ENCODE peak calls at places on chromosome 20, in four cellular contexts. D is HepG2, S is spleen, M is HCT116. X is an unnamed sample. For H3K9me3, the result is how much of the 10 kb centered on the place peaks cover.

GRCh38 chr20:22354647-22355046 is 229.7 kb downstream of the FOXA2 start:
- DNase-seq in M (no peak), S (no peak), D (no peak), X (no peak)

GRCh38 chr20:24796236-24796635 is 152.8 kb upstream of the CST7 start:
- DNase-seq in S (peak), M (no peak), D (no peak), X (no peak)

GRCh38 chr20:36585410-36586125 is 12.2 kb downstream of the TGIF2 start:
- DNase-seq in S (no peak), M (no peak), D (no peak), X (no peak)

GRCh38 chr20:41897708-41898107 is 279.5 kb upstream of the CHD6 start:
- DNase-seq in S (no peak), M (no peak), D (no peak), X (no peak)

GRCh38 chr20:47785900-47786762 is 850 bp upstream of the SULF2 start:
- DNase-seq in M (peak), D (peak), S (no peak), X (peak)

GRCh38 chr20:48668451-48668946 is 159.3 kb downstream of the PREX1 start:
- DNase-seq in S (peak), M (no peak), D (peak), X (no peak)

GRCh38 chr20:33305591-33306057 is 22.6 kb downstream of the BPIFB1 start:
- DNase-seq in D (no peak), S (no peak), M (peak), X (no peak)

GRCh38 chr20:3209946-3210317 is 634 bp downstream of the ITPA start:
- DNase-seq in M (no peak), D (no peak), S (no peak), X (no peak)

GRCh38 chr20:51906049-51906448 is 103.7 kb upstream of the SALL4 start:
- DNase-seq in D (no peak), M (no peak), S (no peak), X (no peak)

GRCh38 chr20:17643531-17644188 is 38.4 kb downstream of the RRBP1 start:
- DNase-seq in S (peak), D (no peak), M (no peak), X (no peak)

GRCh38 chr20:568097-568864 is 24.7 kb upstream of the CSNK2A1 start:
- DNase-seq in S (no peak), D (no peak), M (no peak), X (no peak)

GRCh38 chr20:14334306-14334930 is 3.0 kb downstream of the FLRT3 start:
- DNase-seq in D (peak), M (no peak), S (no peak), X (peak)

GRCh38 chr20:48238781-48239180 is 453.5 kb upstream of the SULF2 start:
- DNase-seq in D (no peak), S (no peak), M (no peak), X (no peak)

GRCh38 chr20:35307666-35308653 is 15.7 kb upstream of the FAM83C start:
- DNase-seq in D (no peak), M (no peak), S (no peak), X (peak)

GRCh38 chr20:57672164-57672563 is 37.7 kb downstream of the PMEPA1 start:
- DNase-seq in S (peak), M (no peak), D (no peak), X (no peak)

GRCh38 chr20:24695529-24696225 is 226.2 kb downstream of the SYNDIG1 start:
- DNase-seq in D (no peak), M (no peak), S (no peak), X (no peak)

GRCh38 chr20:48725589-48725991 is 102.2 kb downstream of the PREX1 start:
- DNase-seq in S (no peak), D (no peak), M (peak), X (no peak)

DNA sequence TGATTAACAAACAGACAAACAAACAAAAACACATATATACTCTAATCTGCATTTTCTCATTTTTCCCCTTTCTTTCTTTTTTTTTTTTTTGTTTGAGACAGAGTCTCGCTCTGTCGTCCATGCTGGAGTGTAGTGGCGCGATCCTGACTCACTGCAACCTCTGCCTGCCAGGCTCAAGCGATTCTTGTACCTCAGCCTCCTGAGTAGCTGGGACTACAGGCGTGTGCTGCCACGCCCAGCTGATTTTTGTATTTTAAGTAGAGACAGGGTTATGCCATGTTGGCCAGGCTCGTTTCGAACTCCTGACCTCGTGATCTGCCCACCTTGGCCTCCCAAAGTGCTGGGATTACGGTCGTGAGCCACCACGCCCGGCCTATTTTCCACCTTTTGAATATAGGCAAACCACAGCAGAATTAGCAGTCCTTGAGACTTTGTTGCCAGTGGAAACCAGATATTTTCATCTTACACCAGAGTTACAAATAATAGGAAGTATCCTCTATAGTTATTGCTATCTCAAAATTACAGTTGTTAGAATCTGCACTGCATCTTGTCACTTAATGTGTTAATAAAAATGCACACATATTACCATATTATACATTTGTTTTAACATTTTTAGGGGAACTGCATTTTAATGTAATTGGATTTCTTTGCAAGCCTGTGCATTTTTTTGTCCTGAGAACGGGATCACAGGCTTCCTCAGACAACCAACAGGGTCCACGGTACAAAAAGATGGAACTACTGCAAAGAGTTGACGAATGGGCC is 208.2 kb upstream of the ZNF217 start:
- DNase-seq in S (no peak), M (no peak), D (no peak), X (no peak)
- TF ChIP-seq CTCF in S (no peak), M (no peak), D (no peak), X (no peak)

GRCh38 chr20:62305149-62305764 is 2.5 kb downstream of the ADRM1 start:
- DNase-seq in S (no peak), M (no peak), D (peak), X (no peak)
- TF ChIP-seq POLR2AphosphoS5 in S (no peak), M (no peak), D (no peak), X (no peak)

GRCh38 chr20:62104791-62105345 is 17.4 kb upstream of the LSM14B start:
- DNase-seq in D (no peak), M (no peak), S (no peak), X (peak)
- H3K9me3 ChIP-seq in D (under half), M (under half), S (half or more), X (under half)

GRCh38 chr20:44800398-44801046 is 9.8 kb downstream of the RIMS4 start:
- DNase-seq in S (no peak), M (no peak), D (peak), X (no peak)
- TF ChIP-seq CTCF in S (no peak), M (peak), D (peak), X (no peak)

GRCh38 chr20:54920491-54920890 is 445.1 kb downstream of the DOK5 start:
- DNase-seq in M (no peak), S (no peak), D (no peak), X (no peak)
- TF ChIP-seq POLR2AphosphoS5 in M (no peak), S (no peak), D (no peak), X (no peak)

X was measured in prostate gland.